ENCODE peak calls at places on chromosomes 6 and 20, in ten cellular contexts. A is effector memory CD8-positive, alpha-beta T cell; G is psoas muscle; V is NCI-H524 treated with DMSO at 0.1 percent for 48 hours; D is NCI-H1436; U is occipital lobe; B is hypothalamus; H is HCEC 1CT; C is H4; I is HCT116. M is an unnamed sample.

GRCh38 chr6:158011980-158012566 is 30.4 kb downstream of the SYNJ2 start:
- DNase-seq in A (no peak), G (peak; percentile 6), V (no peak), D (no peak), U (no peak), B (no peak), H (no peak), C (no peak), I (no peak), M (no peak)

GRCh38 chr6:52975580-52975979 is 19.5 kb downstream of the GSTA4 start:
- DNase-seq in A (no peak), G (no peak), V (no peak), D (no peak), U (no peak), B (no peak), H (peak; percentile 53), C (no peak), I (no peak), M (no peak)

GRCh38 chr6:35489995-35490791 is 6.7 kb downstream of the TEAD3 start:
- DNase-seq in A (no peak), G (peak; percentile 88), V (peak; percentile 31), D (no peak), U (no peak), B (no peak), H (peak; percentile 83), C (no peak), I (no peak), M (peak; percentile 54)

GRCh38 chr6:52946301-52946700 is 36.8 kb upstream of the GSTA3 start:
- DNase-seq in A (no peak), G (no peak), V (no peak), D (no peak), U (no peak), B (no peak), H (no peak), C (no peak), I (no peak), M (no peak)

GRCh38 chr6:1554241-1554880 is 55.4 kb upstream of the FOXC1 start:
- DNase-seq in A (no peak), G (no peak), V (peak; percentile 61), D (no peak), U (no peak), B (no peak), H (no peak), C (no peak), I (no peak), M (no peak)

GRCh38 chr20:4554346-4554745 is 167.4 kb upstream of the PRND start:
- DNase-seq in A (no peak), G (no peak), V (no peak), D (no peak), U (no peak), B (no peak), H (no peak), C (no peak), I (no peak), M (no peak)

GRCh38 chr20:59484228-59484627 is 120.1 kb upstream of the PHACTR3 start:
- DNase-seq in A (no peak), G (no peak), V (no peak), D (no peak), U (no peak), B (no peak), H (no peak), C (no peak), I (no peak), M (no peak)

GRCh38 chr6:91428953-91429560 is 842.2 kb upstream of the MAP3K7 start:
- DNase-seq in A (no peak), G (no peak), V (no peak), D (no peak), U (no peak), B (no peak), H (no peak), C (no peak), I (no peak), M (no peak)

GRCh38 chr20:47125553-47126373 is 230.7 kb downstream of the ZMYND8 start:
- DNase-seq in A (no peak), G (no peak), V (peak; percentile 82), D (no peak), U (no peak), B (no peak), H (no peak), C (no peak), I (no peak), M (no peak)

GRCh38 chr6:25851961-25852360 is 20.1 kb upstream of the SLC17A1 start:
- DNase-seq in A (no peak), G (no peak), V (no peak), D (no peak), U (no peak), B (no peak), H (no peak), C (no peak), I (no peak), M (no peak)

GRCh38 chr6:138372711-138373463 is 4.8 kb upstream of the SMIM28 start:
- DNase-seq in A (no peak), G (no peak), V (no peak), D (no peak), U (no peak), B (no peak), H (peak; percentile 4), C (no peak), I (no peak), M (no peak)

GRCh38 chr6:77034161-77034560 is 429.1 kb downstream of the HTR1B start:
- DNase-seq in A (no peak), G (no peak), V (no peak), D (no peak), U (no peak), B (no peak), H (peak; percentile 99), C (peak; percentile 84), I (no peak), M (no peak)

GRCh38 chr6:25637946-25638345 is 14.1 kb upstream of the SCGN start:
- DNase-seq in A (no peak), G (no peak), V (no peak), D (no peak), U (no peak), B (no peak), H (no peak), C (no peak), I (no peak), M (no peak)

GRCh38 chr6:142356271-142356938 is 54.6 kb downstream of the ADGRG6 start:
- DNase-seq in A (no peak), G (no peak), V (no peak), D (no peak), U (no peak), B (no peak), H (peak; percentile 17), C (peak; percentile 9), I (no peak), M (no peak)

GRCh38 chr20:11847827-11848226 is 69.9 kb upstream of the BTBD3 start:
- DNase-seq in A (no peak), G (no peak), V (no peak), D (no peak), U (no peak), B (no peak), H (no peak), C (peak; percentile 16), I (no peak), M (no peak)

GRCh38 chr20:57656821-57657536 is 36.8 kb upstream of the ZBP1 start:
- DNase-seq in A (no peak), G (peak; percentile 44), V (no peak), D (no peak), U (no peak), B (no peak), H (no peak), C (no peak), I (no peak), M (no peak)

GRCh38 chr6:157538163-157538562 is 157.2 kb downstream of the ZDHHC14 start:
- DNase-seq in A (no peak), G (no peak), V (no peak), D (no peak), U (no peak), B (no peak), H (no peak), C (no peak), I (no peak), M (no peak)

GRCh38 chr20:60334936-60335335 is 376.7 kb downstream of the CDH26 start:
- DNase-seq in A (no peak), G (no peak), V (no peak), D (no peak), U (no peak), B (no peak), H (no peak), C (no peak), I (no peak), M (no peak)

GRCh38 chr20:51529758-51530157 is 12.8 kb downstream of the NFATC2 start:
- DNase-seq in A (peak; percentile 51), G (no peak), V (no peak), D (no peak), U (no peak), B (no peak), H (no peak), C (no peak), I (no peak), M (no peak)

GRCh38 chr6:139433647-139434419 is 59.4 kb upstream of the CITED2 start:
- DNase-seq in A (no peak), G (no peak), V (no peak), D (no peak), U (no peak), B (no peak), H (peak; percentile 83), C (no peak), I (no peak), M (no peak)

GRCh38 chr6:154229796-154230195 is 126.8 kb downstream of the IPCEF1 start:
- DNase-seq in A (no peak), G (no peak), V (no peak), D (no peak), U (no peak), B (no peak), H (no peak), C (no peak), I (no peak), M (no peak)

GRCh38 chr6:161151059-161151645 is 122.7 kb downstream of the AGPAT4 start:
- DNase-seq in A (no peak), G (no peak), V (no peak), D (no peak), U (no peak), B (no peak), H (no peak), C (no peak), I (no peak), M (no peak)

GRCh38 chr6:132798820-132799538 is 542 bp upstream of the SLC18B1 start:
- DNase-seq in A (peak; percentile 53), G (peak; percentile 76), V (peak; percentile 66), D (peak; percentile 68), U (peak; percentile 45), B (no peak), H (peak; percentile 37), C (peak; percentile 62), I (peak; percentile 76), M (peak; percentile 24)

GRCh38 chr6:41937472-41937871 is 4.1 kb downstream of the CCND3 start:
- DNase-seq in A (no peak), G (no peak), V (no peak), D (no peak), U (no peak), B (no peak), H (no peak), C (no peak), I (no peak), M (no peak)

GRCh38 chr6:75602164-75602896 is 650 bp downstream of the SENP6 start:
- DNase-seq in A (no peak), G (peak; percentile 72), V (no peak), D (peak; percentile 43), U (peak; percentile 65), B (peak; percentile 64), H (peak; percentile 42), C (peak; percentile 29), I (peak; percentile 15), M (no peak)

GRCh38 chr6:5025911-5026819 is 22.3 kb upstream of the RPP40 start:
- DNase-seq in A (no peak), G (peak; percentile 67), V (peak; percentile 36), D (peak; percentile 47), U (no peak), B (no peak), H (peak; percentile 23), C (no peak), I (no peak), M (peak; percentile 30)

GRCh38 chr20:50724112-50724724 is 7.2 kb upstream of the PARD6B start:
- DNase-seq in A (no peak), G (no peak), V (no peak), D (no peak), U (no peak), B (no peak), H (no peak), C (no peak), I (no peak), M (no peak)

GRCh38 chr20:48760403-48760889 is 67.4 kb downstream of the PREX1 start:
- DNase-seq in A (peak; percentile 72), G (no peak), V (no peak), D (no peak), U (no peak), B (no peak), H (peak; percentile 47), C (peak; percentile 71), I (no peak), M (no peak)